ENCODE peak calls at places on chromosome 20, in nine cellular contexts. G is mucosa of descending colon; Y is esophagus muscularis mucosa; P is psoas muscle; I is ovary; C is small intestine; V is pancreas; T is left lung; W is effector memory CD4-positive, alpha-beta T cell. Z is an unnamed sample.

GRCh38 chr20:17936791-17937687 is 31.6 kb downstream of the SNX5 start:
- DNase-seq in G (peak; percentile 57), C (no peak), V (peak; percentile 48), Y (no peak), I (peak; percentile 71), W (no peak), T (no peak), P (peak; percentile 66), Z (no peak)

GRCh38 chr20:16580127-16580526 is 6.9 kb upstream of the KIF16B start:
- DNase-seq in C (peak; percentile 63), P (no peak), W (no peak), I (no peak), G (no peak), T (no peak), Y (no peak), V (no peak), Z (no peak)

GRCh38 chr20:48761023-48761785 is 66.6 kb downstream of the PREX1 start:
- DNase-seq in T (peak; percentile 71), W (peak; percentile 19), V (no peak), G (peak; percentile 75), C (peak; percentile 52), P (no peak), Y (no peak), I (no peak), Z (peak; percentile 62)

GRCh38 chr20:50371878-50372769 is 138.1 kb upstream of the PTPN1 start:
- DNase-seq in P (no peak), Y (no peak), V (no peak), C (no peak), T (no peak), W (no peak), G (no peak), I (no peak), Z (no peak)

GRCh38 chr20:47392015-47392720 is 35.7 kb upstream of the ZMYND8 start:
- DNase-seq in T (peak; percentile 40), V (peak; percentile 29), Y (no peak), C (peak; percentile 29), W (no peak), I (no peak), P (no peak), G (no peak), Z (no peak)

GRCh38 chr20:9054176-9054575 is 14.7 kb upstream of the PLCB4 start:
- DNase-seq in Y (no peak), V (no peak), I (no peak), C (no peak), P (no peak), W (no peak), T (no peak), G (no peak), Z (no peak)

GRCh38 chr20:17617212-17617867 is 47.5 kb downstream of the DSTN start:
- DNase-seq in I (peak; percentile 78), T (peak; percentile 37), Y (no peak), P (no peak), C (peak; percentile 26), V (peak; percentile 71), W (peak; percentile 30), G (no peak), Z (peak; percentile 41)

GRCh38 chr20:19757487-19757972 is 528 bp upstream of the RIN2 start:
- DNase-seq in Y (peak; percentile 95), P (peak; percentile 88), C (peak; percentile 58), I (peak; percentile 94), G (peak; percentile 82), T (peak; percentile 83), V (peak; percentile 74), W (no peak), Z (no peak)

GRCh38 chr20:49320460-49320859 is 42.6 kb upstream of the ZNFX1 start:
- DNase-seq in P (no peak), V (no peak), W (no peak), T (no peak), G (no peak), I (no peak), Y (no peak), C (peak; percentile 24), Z (no peak)

GRCh38 chr20:1800777-1801176 is 94.4 kb upstream of the SIRPA start:
- DNase-seq in G (no peak), T (no peak), I (no peak), V (no peak), C (no peak), P (no peak), W (no peak), Y (no peak), Z (no peak)

GRCh38 chr20:25299801-25300200 is 51.9 kb downstream of the PYGB start:
- DNase-seq in P (no peak), T (no peak), V (no peak), W (no peak), G (no peak), Y (no peak), C (no peak), I (no peak), Z (no peak)

GRCh38 chr20:11581271-11581670 is 336.4 kb upstream of the BTBD3 start:
- DNase-seq in P (no peak), T (no peak), G (no peak), C (no peak), I (no peak), W (no peak), V (no peak), Y (no peak), Z (no peak)

GRCh38 chr20:12998046-12998445 is 10.7 kb upstream of the SPTLC3 start:
- DNase-seq in C (no peak), G (no peak), V (no peak), I (no peak), T (no peak), Y (no peak), P (no peak), W (no peak), Z (no peak)

GRCh38 chr20:63321148-63321831 is 28.3 kb downstream of the COL20A1 start:
- DNase-seq in Y (no peak), P (peak; percentile 48), W (no peak), G (peak; percentile 44), C (no peak), V (no peak), T (no peak), I (peak; percentile 86), Z (no peak)

GRCh38 chr20:54086444-54087134 is 16.2 kb upstream of the BCAS1 start:
- DNase-seq in G (no peak), W (no peak), V (no peak), C (peak; percentile 44), Y (no peak), I (no peak), P (no peak), T (no peak), Z (no peak)

GRCh38 chr20:10984294-10984693 is 310.5 kb upstream of the JAG1 start:
- DNase-seq in I (no peak), W (no peak), P (no peak), V (no peak), G (peak; percentile 46), C (no peak), Y (peak; percentile 39), T (no peak), Z (no peak)

GRCh38 chr20:40331249-40331648 is 357.8 kb downstream of the MAFB start:
- DNase-seq in Y (peak; percentile 78), V (no peak), G (no peak), T (no peak), P (no peak), I (no peak), C (no peak), W (no peak), Z (no peak)
- H3K9me3 ChIP-seq in Y (no peaks in the 10 kb centered on the region), V (no peaks in the 10 kb centered on the region), G (no peaks in the 10 kb centered on the region), T (no peaks in the 10 kb centered on the region), P (no peaks in the 10 kb centered on the region), I (no peaks in the 10 kb centered on the region), C (no peaks in the 10 kb centered on the region), W (no peaks in the 10 kb centered on the region), Z (no peaks in the 10 kb centered on the region)

GRCh38 chr20:31236953-31237352 is 20.5 kb upstream of the DEFB115 start:
- DNase-seq in W (no peak), T (no peak), V (no peak), Y (no peak), I (no peak), P (no peak), C (no peak), G (no peak), Z (no peak)
- H3K9me3 ChIP-seq in W (peaks cover 13% of the 10 kb centered on the region), T (peaks cover 4% of the 10 kb centered on the region), V (no peaks in the 10 kb centered on the region), Y (no peaks in the 10 kb centered on the region), I (peaks cover 6% of the 10 kb centered on the region), P (peaks cover 59% of the 10 kb centered on the region), C (no peaks in the 10 kb centered on the region), G (peaks cover 99% of the 10 kb centered on the region), Z (peaks cover 24% of the 10 kb centered on the region)

GRCh38 chr20:5214826-5215225 is 88.0 kb downstream of the CDS2 start:
- DNase-seq in W (no peak), P (no peak), Y (peak; percentile 81), G (no peak), I (no peak), C (no peak), T (no peak), V (no peak), Z (no peak)

GRCh38 chr20:5215592-5216304 is 88.9 kb downstream of the CDS2 start:
- DNase-seq in Y (no peak), I (no peak), P (no peak), V (no peak), W (no peak), T (no peak), G (no peak), C (no peak), Z (no peak)

GRCh38 chr20:5212897-5213296 is 86.1 kb downstream of the CDS2 start:
- DNase-seq in C (no peak), V (no peak), T (no peak), P (no peak), G (no peak), Y (no peak), I (no peak), W (no peak), Z (no peak)

GRCh38 chr20:5216663-5217062 is 89.9 kb downstream of the CDS2 start:
- DNase-seq in V (no peak), C (no peak), P (no peak), I (no peak), W (no peak), Y (peak; percentile 60), T (no peak), G (no peak), Z (no peak)

DNA sequence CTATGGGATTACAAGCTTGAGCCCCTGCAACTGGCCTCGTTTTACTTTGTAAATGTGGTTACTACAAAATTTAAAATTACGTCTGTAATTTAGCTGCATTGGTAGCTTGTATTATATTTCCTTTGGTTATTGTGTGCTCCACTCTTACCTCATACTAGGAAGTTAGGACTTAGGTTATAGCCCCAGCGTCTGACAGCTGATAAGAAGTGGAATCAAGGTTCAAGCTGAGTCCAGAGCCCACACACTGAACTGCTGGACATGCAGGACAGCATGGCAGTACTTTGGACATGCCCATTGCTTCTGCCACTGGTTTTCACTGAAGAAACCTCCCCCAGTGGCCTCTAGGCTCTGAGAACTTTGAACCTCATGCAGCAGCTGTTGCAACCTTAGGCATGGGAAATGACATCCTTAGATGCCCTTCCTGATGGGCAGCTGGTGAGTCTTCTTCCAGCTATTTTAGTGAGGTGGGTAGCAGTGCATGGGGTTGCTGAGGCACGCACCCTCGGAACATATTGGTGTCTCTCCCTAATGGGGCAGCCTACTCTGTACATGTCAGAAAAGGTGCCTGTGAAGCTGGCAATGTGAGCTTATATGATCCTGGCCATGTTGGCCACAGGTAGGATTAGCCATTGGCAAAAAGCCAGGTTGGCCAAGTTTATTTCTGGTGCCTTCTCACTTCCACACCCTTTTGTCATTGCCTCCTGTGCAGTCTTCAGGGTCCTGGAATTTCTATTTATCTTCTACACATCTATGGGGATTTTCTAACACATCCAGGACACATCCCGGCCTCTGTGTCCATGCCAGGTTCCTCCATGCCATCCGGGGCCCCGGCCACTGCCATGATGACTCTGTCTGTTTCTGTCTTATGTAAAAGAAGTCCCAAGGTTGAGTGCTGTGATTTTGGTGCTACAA is 85.3 kb downstream of the CDS2 start:
- DNase-seq in P (no peak), I (no peak), G (no peak), T (no peak), V (no peak), C (peak; percentile 88), Y (no peak), W (no peak), Z (no peak)
- H3K9me3 ChIP-seq in P (no peaks in the 10 kb centered on the region), I (no peaks in the 10 kb centered on the region), G (no peaks in the 10 kb centered on the region), T (no peaks in the 10 kb centered on the region), V (no peaks in the 10 kb centered on the region), C (no peaks in the 10 kb centered on the region), Y (no peaks in the 10 kb centered on the region), W (no peaks in the 10 kb centered on the region), Z (no peaks in the 10 kb centered on the region)

GRCh38 chr20:29299811-29300578 is 1957.5 kb upstream of the DEFB115 start:
- DNase-seq in I (no peak), C (no peak), G (no peak), W (no peak), P (no peak), V (no peak), T (no peak), Y (peak; percentile 91), Z (no peak)
- H3K9me3 ChIP-seq in I (peaks cover 8% of the 10 kb centered on the region), C (peaks cover 17% of the 10 kb centered on the region), G (peaks cover 84% of the 10 kb centered on the region), W (no peaks in the 10 kb centered on the region), P (no peaks in the 10 kb centered on the region), V (no peaks in the 10 kb centered on the region), T (no peaks in the 10 kb centered on the region), Y (no peaks in the 10 kb centered on the region), Z (no peaks in the 10 kb centered on the region)

Z was measured in CD8-positive, alpha-beta memory T cell.